ENCODE peak calls at places on chromosomes 1 and 21, in four cellular contexts. I is colonic mucosa, K is uterus, S is BJ. Z is an unnamed sample.

GRCh38 chr1:201531551-201532425 is 7.1 kb upstream of the NAV1 start:
- DNase-seq in S (no peak), K (no peak), I (no peak), Z (no peak)

GRCh38 chr1:202268817-202269216 is 72.9 kb downstream of the UBE2T start:
- DNase-seq in K (no peak), I (no peak), S (no peak), Z (no peak)

GRCh38 chr1:169044296-169044695 is 62.2 kb upstream of the ATP1B1 start:
- DNase-seq in S (no peak), I (no peak), K (no peak), Z (no peak)

GRCh38 chr1:191578281-191578680 is 580.0 kb upstream of the RGS18 start:
- DNase-seq in S (no peak), I (no peak), K (no peak), Z (no peak)

GRCh38 chr1:182633031-182633430 is 28.8 kb upstream of the RGS16 start:
- DNase-seq in S (no peak), K (no peak), I (no peak), Z (no peak)

GRCh38 chr1:67683306-67683705 is 1.7 kb upstream of the GADD45A start:
- DNase-seq in K (no peak), S (no peak), I (no peak), Z (no peak)

GRCh38 chr21:41171210-41171609 is 3.2 kb downstream of the BACE2 start:
- DNase-seq in S (no peak), K (peak; percentile 30), I (no peak), Z (peak; percentile 43)

GRCh38 chr1:1063945-1064831 is 9.9 kb downstream of the RNF223 start:
- DNase-seq in S (no peak), I (peak; percentile 73), K (peak; percentile 54), Z (peak; percentile 76)

GRCh38 chr1:67759066-67759465 is 74.1 kb downstream of the GADD45A start:
- DNase-seq in S (no peak), K (no peak), I (no peak), Z (no peak)

GRCh38 chr1:155934097-155934932 is at the start of gene KHDC4:
- DNase-seq in S (peak; percentile 98), I (peak; percentile 97), K (peak; percentile 97), Z (peak; percentile 97)
- TF ChIP-seq CTCF in S (peak; percentile 29), I (no peak), K (peak; percentile 35), Z (no peak)

DNA sequence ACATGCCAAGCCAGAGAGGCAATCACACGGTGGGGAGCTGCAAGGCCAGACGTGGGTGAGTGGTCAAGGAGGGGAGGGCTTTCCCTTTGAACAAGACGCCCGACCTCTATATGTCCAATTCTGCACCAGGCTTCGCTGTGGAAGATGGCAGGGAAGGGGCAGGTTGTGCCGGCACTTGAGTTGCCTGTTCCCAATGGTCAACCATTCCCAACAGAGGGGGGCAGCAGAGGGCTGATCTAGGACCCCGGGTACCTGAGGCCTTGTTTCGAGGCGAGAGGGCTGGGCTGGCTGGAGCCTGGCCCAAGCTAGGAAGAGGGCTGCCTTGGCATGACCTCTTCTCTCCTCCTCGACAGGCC is 64.9 kb downstream of the TMEM53 start:
- DNase-seq in I (peak; percentile 56), S (no peak), K (peak; percentile 71), Z (peak; percentile 44)
- TF ChIP-seq CTCF in I (no peak), S (peak; percentile 81), K (peak; percentile 78), Z (peak; percentile 41)

GRCh38 chr1:180631766-180632325 is at the start of gene XPR1:
- DNase-seq in I (peak; percentile 99), K (peak; percentile 99), S (peak; percentile 89), Z (peak; percentile 99)
- TF ChIP-seq CTCF in I (peak; percentile 21), K (peak; percentile 16), S (peak; percentile 41), Z (peak; percentile 51)

DNA sequence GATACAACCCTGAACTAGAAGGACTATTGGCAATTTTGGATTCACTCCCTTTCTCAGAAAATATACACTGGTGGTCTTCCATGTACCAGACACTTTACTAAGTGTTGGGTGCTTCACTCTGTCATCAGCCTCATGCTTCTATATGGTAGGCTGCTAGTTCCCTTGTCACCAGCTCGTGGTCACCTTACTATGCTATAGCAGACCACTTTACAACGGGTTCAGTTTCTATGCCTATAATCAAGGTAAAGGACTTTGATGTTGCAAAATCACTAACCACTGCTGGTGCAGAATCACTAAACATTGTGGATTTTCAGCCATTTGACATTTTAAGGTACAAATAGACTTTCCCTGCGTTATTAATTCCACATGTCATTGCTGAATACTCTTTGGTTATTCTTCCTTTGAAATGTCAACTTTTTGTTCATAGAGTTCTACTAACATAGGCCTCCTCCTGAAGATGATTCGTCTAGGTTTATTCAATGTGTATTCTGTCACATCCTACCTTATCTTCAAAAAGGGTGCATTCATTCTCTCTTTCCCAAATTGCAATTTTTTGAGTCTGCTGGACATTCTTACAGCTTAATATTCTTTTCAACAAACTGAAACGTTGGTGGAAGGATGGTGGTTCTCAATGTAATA is 78.3 kb downstream of the LRRC8C start:
- DNase-seq in S (no peak), K (no peak), I (no peak), Z (no peak)
- TF ChIP-seq CTCF in S (no peak), K (no peak), I (no peak), Z (no peak)

GRCh38 chr1:36224537-36225297 is 474 bp downstream of the THRAP3 start:
- DNase-seq in I (peak; percentile 84), S (peak; percentile 59), K (peak; percentile 76), Z (no peak)
- TF ChIP-seq CTCF in I (no peak), S (peak; percentile 53), K (peak; percentile 26), Z (peak; percentile 69)

GRCh38 chr1:17372955-17373354 is 959 bp downstream of the PADI6 start:
- DNase-seq in S (no peak), I (no peak), K (no peak), Z (no peak)
- TF ChIP-seq CTCF in S (no peak), I (no peak), K (no peak), Z (no peak)

GRCh38 chr1:39129514-39129913 is 75.0 kb upstream of the MACF1 start:
- DNase-seq in I (no peak), S (no peak), K (no peak), Z (no peak)
- TF ChIP-seq CTCF in I (no peak), S (peak; percentile 42), K (peak; percentile 31), Z (no peak)

GRCh38 chr1:24906760-24907490 is 23.2 kb downstream of the RUNX3 start:
- DNase-seq in S (no peak), K (no peak), I (no peak), Z (peak; percentile 3)
- TF ChIP-seq CTCF in S (no peak), K (no peak), I (no peak), Z (no peak)

DNA sequence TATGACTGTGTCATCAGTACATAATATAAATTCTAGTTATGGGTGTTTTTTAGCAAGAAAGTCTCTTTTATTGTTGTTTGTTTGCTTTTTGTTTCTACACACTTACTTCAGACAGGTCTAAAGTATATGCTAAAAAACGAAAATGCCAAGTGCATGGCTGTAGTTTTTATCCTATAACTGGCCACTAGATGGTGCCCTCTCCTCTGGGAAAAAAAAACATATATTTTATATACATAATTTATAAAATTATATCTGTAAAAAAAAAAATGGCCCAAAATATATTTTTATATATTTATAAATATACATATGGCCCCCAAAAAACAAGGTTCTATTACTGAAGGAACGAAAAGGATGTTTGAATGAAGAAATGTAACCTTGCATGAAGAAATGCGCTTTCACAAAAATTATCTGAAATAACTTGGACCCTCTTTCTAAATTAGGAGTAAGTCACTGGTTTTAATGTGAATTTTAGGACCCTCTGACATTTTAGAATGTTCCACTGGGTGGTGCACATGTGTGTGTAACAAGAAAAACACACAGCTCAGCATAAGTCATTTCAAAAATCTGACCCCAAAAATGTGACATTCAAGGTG is 93.5 kb downstream of the TTLL7 start:
- DNase-seq in K (no peak), I (peak; percentile 18), S (no peak), Z (no peak)
- TF ChIP-seq CTCF in K (no peak), I (peak; percentile 70), S (peak; percentile 61), Z (peak; percentile 58)

GRCh38 chr1:5481889-5482288 is 510.3 kb downstream of the NPHP4 start:
- DNase-seq in I (no peak), S (no peak), K (no peak), Z (no peak)
- TF ChIP-seq CTCF in I (no peak), S (no peak), K (no peak), Z (no peak)